ENCODE peak calls at places on chromosomes 4 and X, in five cellular contexts. Y is HFF-Myc; M is naive thymus-derived CD8-positive, alpha-beta T cell; A is activated CD4-positive, alpha-beta T cell treated with anti-CD3 and anti-CD28 coated beads for 24 hours; T is ureter. H is an unnamed sample.

GRCh38 chr4:9925750-9926439 is 95.4 kb downstream of the SLC2A9 start:
- DNase-seq in M (no peak), A (no peak), Y (no peak), T (no peak), H (no peak)

GRCh38 chr4:20445933-20446723 is 194.4 kb downstream of the SLIT2 start:
- DNase-seq in A (no peak), T (no peak), M (no peak), Y (no peak), H (no peak)

GRCh38 chr4:55184600-55185523 is 59.5 kb upstream of the KDR start:
- DNase-seq in M (no peak), Y (no peak), A (no peak), T (no peak), H (peak)

GRCh38 chr4:157143365-157143764 is 67.4 kb downstream of the GLRB start:
- DNase-seq in T (no peak), M (no peak), A (no peak), Y (no peak), H (no peak)

GRCh38 chr4:22233257-22233656 is 282.6 kb downstream of the ADGRA3 start:
- DNase-seq in T (no peak), Y (no peak), M (no peak), A (no peak), H (no peak)

GRCh38 chrX:140034916-140035315 is 69.6 kb upstream of the CXorf66 start:
- DNase-seq in T (no peak), A (no peak), M (no peak), Y (no peak), H (no peak)

GRCh38 chr4:168683595-168683994 is 186.7 kb downstream of the PALLD start:
- DNase-seq in Y (no peak), M (no peak), A (no peak), T (no peak), H (no peak)

GRCh38 chr4:158624889-158625478 is 46.7 kb downstream of the C4orf46 start:
- DNase-seq in A (no peak), Y (peak), T (no peak), M (no peak), H (peak)

GRCh38 chr4:26150948-26151347 is 169.9 kb upstream of the RBPJ start:
- DNase-seq in T (no peak), Y (no peak), M (no peak), A (peak), H (no peak)

GRCh38 chrX:72540318-72540717 is 32.3 kb downstream of the HDAC8 start:
- DNase-seq in T (no peak), A (no peak), M (no peak), Y (no peak), H (no peak)

GRCh38 chrX:152892499-152892898 is 5.4 kb upstream of the ZNF185 start:
- DNase-seq in A (no peak), T (no peak), Y (no peak), M (no peak), H (no peak)

GRCh38 chrX:111165902-111166301 is 69.9 kb downstream of the PAK3 start:
- DNase-seq in M (no peak), Y (no peak), T (no peak), A (no peak), H (no peak)

GRCh38 chrX:108732630-108733321 is 3.6 kb downstream of the IRS4 start:
- DNase-seq in T (no peak), M (no peak), Y (no peak), A (no peak), H (no peak)

GRCh38 chr4:126386512-126386911 is 1071.8 kb downstream of the FAT4 start:
- DNase-seq in T (no peak), A (no peak), Y (no peak), M (no peak), H (no peak)

GRCh38 chr4:54229631-54230478 is 762 bp downstream of the PDGFRA start:
- DNase-seq in Y (no peak), M (no peak), A (no peak), T (no peak), H (no peak)

GRCh38 chr4:54005475-54005874 is 58.9 kb downstream of the CHIC2 start:
- DNase-seq in M (no peak), T (no peak), Y (no peak), A (no peak), H (peak)

GRCh38 chr4:98937977-98938376 is 9.0 kb upstream of the EIF4E start:
- DNase-seq in T (no peak), Y (no peak), M (no peak), A (no peak), H (no peak)

GRCh38 chrX:24828600-24828999 is 134.9 kb downstream of the POLA1 start:
- DNase-seq in T (no peak), M (no peak), Y (no peak), A (no peak), H (no peak)

GRCh38 chrX:108199691-108200090 is 108.1 kb downstream of the ATG4A start:
- DNase-seq in A (no peak), Y (no peak), M (no peak), T (no peak), H (no peak)

H was measured in smooth muscle cell of the brain vasculature.